ENCODE peak calls at places on chromosomes 11 and 22, in nine cellular contexts. O is non-pigmented ciliary epithelial cell; V is CD8-positive, alpha-beta T cell; E is GM10248; Q is lower lobe of right lung; Z is fibroblast of the aortic adventitia; F is amniotic stem cell; D is NCI-H748 treated with DMSO at 0.1 percent for 48 hours; H is stomach. K is an unnamed sample.

GRCh38 chr22:47195156-47195675 is 432.8 kb downstream of the TBC1D22A start:
- DNase-seq in Z (no peak), F (no peak), H (peak), E (no peak), Q (peak), D (no peak), V (no peak), O (no peak), K (no peak)

GRCh38 chr11:3684129-3684685 is 13.0 kb upstream of the CHRNA10 start:
- DNase-seq in E (no peak), O (no peak), Z (no peak), Q (no peak), D (no peak), V (no peak), H (no peak), F (no peak), K (no peak)

GRCh38 chr11:75797116-75797515 is 17.9 kb upstream of the UVRAG start:
- DNase-seq in F (no peak), Q (no peak), V (no peak), E (no peak), H (no peak), Z (no peak), O (no peak), D (no peak), K (no peak)

GRCh38 chr11:133619973-133620372 is 87.7 kb upstream of the OPCML start:
- DNase-seq in D (peak), H (no peak), F (no peak), E (no peak), O (no peak), Z (no peak), V (no peak), Q (no peak), K (no peak)

GRCh38 chr11:115903179-115903578 is 399.0 kb upstream of the CADM1 start:
- DNase-seq in Z (no peak), V (no peak), O (no peak), E (no peak), H (no peak), D (no peak), F (no peak), Q (no peak), K (no peak)

GRCh38 chr11:8092587-8093424 is 11.8 kb downstream of the TUB start:
- DNase-seq in Z (peak), O (peak), V (no peak), F (peak), H (peak), Q (peak), D (peak), E (peak), K (peak)

GRCh38 chr22:26817926-26818325 is 160.5 kb downstream of the MIAT start:
- DNase-seq in E (no peak), F (no peak), H (no peak), Q (no peak), D (no peak), Z (no peak), V (no peak), O (no peak), K (no peak)

GRCh38 chr11:44899959-44900358 is 50.7 kb downstream of the TP53I11 start:
- DNase-seq in Q (no peak), D (no peak), O (no peak), Z (peak), H (no peak), E (no peak), F (no peak), V (no peak), K (peak)

GRCh38 chr11:15106201-15106965 is 8.3 kb upstream of the INSC start:
- DNase-seq in D (no peak), O (peak), H (no peak), V (no peak), F (peak), E (no peak), Q (no peak), Z (peak), K (no peak)

GRCh38 chr11:44629732-44630345 is 64.4 kb downstream of the CD82 start:
- DNase-seq in E (peak), Z (no peak), V (no peak), D (no peak), O (no peak), F (no peak), H (peak), Q (no peak), K (no peak)

GRCh38 chr11:95487391-95487790 is 256.4 kb upstream of the SESN3 start:
- DNase-seq in E (peak), Z (peak), V (no peak), F (no peak), D (no peak), H (no peak), O (no peak), Q (no peak), K (no peak)